ENCODE peak calls at places on chromosome 12, in four cellular contexts. One of them, this sample, is unnamed.

GRCh38 chr12:14846878-14847580 is 3.7 kb upstream of the ART4 start:
- DNase-seq in CD4-positive, alpha-beta memory T cell: no peak
- DNase-seq in RWPE1: no peak
- DNase-seq in CD8-positive, alpha-beta memory T cell: no peak
- DNase-seq in this sample: no peak

GRCh38 chr12:49612210-49612609 is 6.8 kb upstream of the FAM186B start:
- DNase-seq in CD4-positive, alpha-beta memory T cell: no peak
- DNase-seq in RWPE1: no peak
- DNase-seq in CD8-positive, alpha-beta memory T cell: no peak
- DNase-seq in this sample: no peak

GRCh38 chr12:103680591-103681065 is 93.6 kb downstream of the STAB2 start:
- DNase-seq in CD4-positive, alpha-beta memory T cell: no peak
- DNase-seq in RWPE1: no peak
- DNase-seq in CD8-positive, alpha-beta memory T cell: no peak
- DNase-seq in this sample: no peak

GRCh38 chr12:47977046-47977771 is 13.8 kb downstream of the TMEM106C start:
- DNase-seq in CD4-positive, alpha-beta memory T cell: no peak
- DNase-seq in RWPE1: peak
- DNase-seq in CD8-positive, alpha-beta memory T cell: no peak
- DNase-seq in this sample: no peak

GRCh38 chr12:12019881-12020280 is 50.9 kb upstream of the BCL2L14 start:
- DNase-seq in CD4-positive, alpha-beta memory T cell: no peak
- DNase-seq in RWPE1: no peak
- DNase-seq in CD8-positive, alpha-beta memory T cell: no peak
- DNase-seq in this sample: no peak

GRCh38 chr12:132359971-132360370 is 30.6 kb upstream of the GALNT9 start:
- DNase-seq in CD4-positive, alpha-beta memory T cell: no peak
- DNase-seq in RWPE1: no peak
- DNase-seq in CD8-positive, alpha-beta memory T cell: no peak
- DNase-seq in this sample: no peak

GRCh38 chr12:130482448-130482847 is 144.8 kb downstream of the PIWIL1 start:
- DNase-seq in CD4-positive, alpha-beta memory T cell: no peak
- DNase-seq in RWPE1: no peak
- DNase-seq in CD8-positive, alpha-beta memory T cell: no peak
- DNase-seq in this sample: no peak

GRCh38 chr12:46921754-46922113 is 95.9 kb upstream of the SLC38A4 start:
- DNase-seq in CD4-positive, alpha-beta memory T cell: no peak
- DNase-seq in RWPE1: no peak
- DNase-seq in CD8-positive, alpha-beta memory T cell: no peak
- DNase-seq in this sample: no peak

GRCh38 chr12:5807090-5807414 is 138.0 kb downstream of the ANO2 start:
- DNase-seq in CD4-positive, alpha-beta memory T cell: no peak
- DNase-seq in RWPE1: peak
- DNase-seq in CD8-positive, alpha-beta memory T cell: no peak
- DNase-seq in this sample: no peak

GRCh38 chr12:54273981-54274380 is 5.9 kb downstream of the CBX5 start:
- DNase-seq in CD4-positive, alpha-beta memory T cell: no peak
- DNase-seq in RWPE1: no peak
- DNase-seq in CD8-positive, alpha-beta memory T cell: no peak
- DNase-seq in this sample: no peak

GRCh38 chr12:57173089-57173488 is 25.7 kb upstream of the LRP1-AS start:
- DNase-seq in CD4-positive, alpha-beta memory T cell: no peak
- DNase-seq in RWPE1: no peak
- DNase-seq in CD8-positive, alpha-beta memory T cell: no peak
- DNase-seq in this sample: no peak

GRCh38 chr12:80269953-80270552 is 170.7 kb downstream of the OTOGL start:
- DNase-seq in CD4-positive, alpha-beta memory T cell: no peak
- DNase-seq in RWPE1: peak
- DNase-seq in CD8-positive, alpha-beta memory T cell: no peak
- DNase-seq in this sample: no peak

GRCh38 chr12:8922544-8922943 is 8.2 kb downstream of the PHC1 start:
- DNase-seq in CD4-positive, alpha-beta memory T cell: no peak
- DNase-seq in RWPE1: no peak
- DNase-seq in CD8-positive, alpha-beta memory T cell: no peak
- DNase-seq in this sample: no peak

GRCh38 chr12:90938451-90938850 is 16.5 kb downstream of the CCER1 start:
- DNase-seq in CD4-positive, alpha-beta memory T cell: no peak
- DNase-seq in RWPE1: peak
- DNase-seq in CD8-positive, alpha-beta memory T cell: no peak
- DNase-seq in this sample: no peak

GRCh38 chr12:15842106-15842505 is 40.1 kb upstream of the STRAP start:
- DNase-seq in CD4-positive, alpha-beta memory T cell: no peak
- DNase-seq in RWPE1: no peak
- DNase-seq in CD8-positive, alpha-beta memory T cell: no peak
- DNase-seq in this sample: no peak

GRCh38 chr12:50620050-50620974 is 115.5 kb downstream of the DIP2B start:
- DNase-seq in CD4-positive, alpha-beta memory T cell: no peak
- DNase-seq in RWPE1: peak
- DNase-seq in CD8-positive, alpha-beta memory T cell: no peak
- DNase-seq in this sample: no peak

GRCh38 chr12:1838223-1838993 is 18.0 kb downstream of the LRTM2 start:
- DNase-seq in CD4-positive, alpha-beta memory T cell: no peak
- DNase-seq in RWPE1: no peak
- DNase-seq in CD8-positive, alpha-beta memory T cell: no peak
- DNase-seq in this sample: no peak

GRCh38 chr12:12913626-12914388 is 22.4 kb downstream of the GPRC5A start:
- DNase-seq in CD4-positive, alpha-beta memory T cell: no peak
- DNase-seq in RWPE1: no peak
- DNase-seq in CD8-positive, alpha-beta memory T cell: no peak
- DNase-seq in this sample: no peak

GRCh38 chr12:111685322-111685810 is 390 bp downstream of the BRAP start:
- DNase-seq in CD4-positive, alpha-beta memory T cell: no peak
- DNase-seq in RWPE1: peak
- DNase-seq in CD8-positive, alpha-beta memory T cell: no peak
- DNase-seq in this sample: no peak

GRCh38 chr12:46874642-46875041 is 48.8 kb upstream of the SLC38A4 start:
- DNase-seq in CD4-positive, alpha-beta memory T cell: no peak
- DNase-seq in RWPE1: no peak
- DNase-seq in CD8-positive, alpha-beta memory T cell: no peak
- DNase-seq in this sample: no peak

GRCh38 chr12:44287545-44287944 is 451.7 kb downstream of the TMEM117 start:
- DNase-seq in CD4-positive, alpha-beta memory T cell: no peak
- DNase-seq in RWPE1: no peak
- DNase-seq in CD8-positive, alpha-beta memory T cell: no peak
- DNase-seq in this sample: no peak

GRCh38 chr12:123056053-123056452 is 75.6 kb downstream of the ARL6IP4 start:
- DNase-seq in CD4-positive, alpha-beta memory T cell: no peak
- DNase-seq in RWPE1: no peak
- DNase-seq in CD8-positive, alpha-beta memory T cell: no peak
- DNase-seq in this sample: no peak

GRCh38 chr12:79406993-79407392 is 283.8 kb downstream of the PAWR start:
- DNase-seq in CD4-positive, alpha-beta memory T cell: no peak
- DNase-seq in RWPE1: no peak
- DNase-seq in CD8-positive, alpha-beta memory T cell: no peak
- DNase-seq in this sample: no peak

GRCh38 chr12:123573870-123574269 is 10.5 kb upstream of the TMED2 start:
- DNase-seq in CD4-positive, alpha-beta memory T cell: no peak
- DNase-seq in RWPE1: no peak
- DNase-seq in CD8-positive, alpha-beta memory T cell: no peak
- DNase-seq in this sample: no peak

GRCh38 chr12:52056801-52057613 is 5.8 kb downstream of the NR4A1 start:
- DNase-seq in CD4-positive, alpha-beta memory T cell: peak
- DNase-seq in RWPE1: no peak
- DNase-seq in CD8-positive, alpha-beta memory T cell: no peak
- DNase-seq in this sample: peak

GRCh38 chr12:52055781-52056711 is 4.8 kb downstream of the NR4A1 start:
- DNase-seq in CD4-positive, alpha-beta memory T cell: no peak
- DNase-seq in RWPE1: no peak
- DNase-seq in CD8-positive, alpha-beta memory T cell: no peak
- DNase-seq in this sample: peak

GRCh38 chr12:52053570-52054209 is 2.4 kb downstream of the NR4A1 start:
- DNase-seq in CD4-positive, alpha-beta memory T cell: no peak
- DNase-seq in RWPE1: no peak
- DNase-seq in CD8-positive, alpha-beta memory T cell: no peak
- DNase-seq in this sample: peak

GRCh38 chr12:52054231-52054837 is 3.1 kb downstream of the NR4A1 start:
- DNase-seq in CD4-positive, alpha-beta memory T cell: no peak
- DNase-seq in RWPE1: no peak
- DNase-seq in CD8-positive, alpha-beta memory T cell: no peak
- DNase-seq in this sample: peak

DNA sequence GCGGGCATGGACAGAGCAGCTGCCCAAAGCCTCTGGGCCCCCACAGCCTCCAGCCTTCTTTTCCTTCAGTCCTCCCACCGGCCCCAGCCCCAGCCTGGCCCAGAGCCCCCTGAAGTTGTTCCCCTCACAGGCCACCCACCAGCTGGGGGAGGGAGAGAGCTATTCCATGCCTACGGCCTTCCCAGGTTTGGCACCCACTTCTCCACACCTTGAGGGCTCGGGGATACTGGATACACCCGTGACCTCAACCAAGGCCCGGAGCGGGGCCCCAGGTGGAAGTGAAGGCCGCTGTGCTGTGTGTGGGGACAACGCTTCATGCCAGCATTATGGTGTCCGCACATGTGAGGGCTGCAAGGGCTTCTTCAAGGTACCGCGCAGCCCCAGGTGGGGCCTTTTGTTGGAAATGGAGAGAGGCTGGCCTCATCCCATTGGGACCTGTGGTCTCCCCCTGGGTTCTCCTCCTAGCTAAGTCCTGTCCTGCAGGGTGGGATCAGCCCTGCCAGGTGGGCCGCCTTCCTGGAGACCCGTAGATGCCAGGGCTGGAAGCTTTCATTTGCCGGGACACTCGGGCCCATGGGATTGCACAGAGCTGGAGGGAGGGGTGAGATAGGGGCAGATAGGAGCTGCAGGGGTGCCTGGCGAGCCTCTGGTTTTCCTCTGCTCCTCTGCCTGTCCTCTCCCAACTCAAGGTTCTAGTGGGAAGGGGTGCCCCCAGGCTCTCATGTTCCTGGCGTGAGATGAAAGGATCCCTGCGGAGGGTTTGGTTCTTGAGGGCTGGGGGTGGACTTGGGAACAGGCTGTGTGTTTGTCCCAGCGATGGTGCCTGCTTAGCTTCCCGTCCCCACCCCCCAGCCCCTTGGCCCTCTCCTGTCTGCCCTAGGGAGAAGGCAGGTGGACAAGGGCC is 3.8 kb downstream of the NR4A1 start:
- DNase-seq in CD4-positive, alpha-beta memory T cell: no peak
- DNase-seq in RWPE1: no peak
- DNase-seq in CD8-positive, alpha-beta memory T cell: no peak
- DNase-seq in this sample: peak
- H3K27ac ChIP-seq in CD4-positive, alpha-beta memory T cell: no peak
- H3K27ac ChIP-seq in RWPE1: peak
- H3K27ac ChIP-seq in CD8-positive, alpha-beta memory T cell: no peak
- H3K27ac ChIP-seq in this sample: peak

GRCh38 chr12:75704208-75704607 is 192.8 kb upstream of the KRR1 start:
- DNase-seq in CD4-positive, alpha-beta memory T cell: no peak
- DNase-seq in RWPE1: no peak
- DNase-seq in CD8-positive, alpha-beta memory T cell: no peak
- DNase-seq in this sample: no peak

GRCh38 chr12:75706786-75707605 is 195.6 kb upstream of the KRR1 start:
- DNase-seq in CD4-positive, alpha-beta memory T cell: no peak
- DNase-seq in RWPE1: no peak
- DNase-seq in CD8-positive, alpha-beta memory T cell: no peak
- DNase-seq in this sample: no peak

GRCh38 chr12:75704664-75705063 is 193.3 kb upstream of the KRR1 start:
- DNase-seq in CD4-positive, alpha-beta memory T cell: no peak
- DNase-seq in RWPE1: no peak
- DNase-seq in CD8-positive, alpha-beta memory T cell: no peak
- DNase-seq in this sample: no peak

GRCh38 chr12:75707983-75708382 is 196.6 kb upstream of the KRR1 start:
- DNase-seq in CD4-positive, alpha-beta memory T cell: no peak
- DNase-seq in RWPE1: no peak
- DNase-seq in CD8-positive, alpha-beta memory T cell: no peak
- DNase-seq in this sample: no peak

GRCh38 chr12:75705749-75706719 is 194.6 kb upstream of the KRR1 start:
- DNase-seq in CD4-positive, alpha-beta memory T cell: no peak
- DNase-seq in RWPE1: no peak
- DNase-seq in CD8-positive, alpha-beta memory T cell: no peak
- DNase-seq in this sample: no peak
- H3K27ac ChIP-seq in CD4-positive, alpha-beta memory T cell: no peak
- H3K27ac ChIP-seq in RWPE1: no peak
- H3K27ac ChIP-seq in CD8-positive, alpha-beta memory T cell: peak
- H3K27ac ChIP-seq in this sample: peak

DNA sequence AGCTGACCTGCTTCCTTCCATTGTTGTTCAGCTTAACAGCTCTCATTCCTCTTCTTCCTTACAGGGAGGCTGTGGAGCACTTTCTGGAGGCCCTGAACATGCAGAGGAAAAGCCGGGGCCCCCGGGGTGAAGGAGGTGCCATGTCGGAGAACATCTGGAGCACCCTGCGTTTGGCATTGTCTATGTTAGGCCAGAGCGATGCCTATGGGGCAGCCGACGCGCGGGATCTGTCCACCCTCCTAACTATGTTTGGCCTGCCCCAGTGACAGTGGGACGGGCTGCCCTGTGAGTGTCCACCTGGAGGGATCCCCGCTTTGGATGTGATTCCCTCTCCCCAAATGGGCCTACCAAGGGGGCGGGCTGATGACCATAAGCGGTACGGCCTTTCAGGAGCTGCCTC is 20.5 kb downstream of the PEX5 start:
- DNase-seq in CD4-positive, alpha-beta memory T cell: no peak
- DNase-seq in RWPE1: no peak
- DNase-seq in CD8-positive, alpha-beta memory T cell: no peak
- DNase-seq in this sample: no peak
- H3K27ac ChIP-seq in CD4-positive, alpha-beta memory T cell: no peak
- H3K27ac ChIP-seq in RWPE1: no peak
- H3K27ac ChIP-seq in CD8-positive, alpha-beta memory T cell: no peak
- H3K27ac ChIP-seq in this sample: no peak

GRCh38 chr12:83256581-83256980 is 569.9 kb downstream of the TMTC2 start:
- DNase-seq in CD4-positive, alpha-beta memory T cell: no peak
- DNase-seq in RWPE1: no peak
- DNase-seq in CD8-positive, alpha-beta memory T cell: no peak
- DNase-seq in this sample: no peak

GRCh38 chr12:83265798-83266197 is 579.1 kb downstream of the TMTC2 start:
- DNase-seq in CD4-positive, alpha-beta memory T cell: no peak
- DNase-seq in RWPE1: no peak
- DNase-seq in CD8-positive, alpha-beta memory T cell: no peak
- DNase-seq in this sample: no peak

GRCh38 chr12:83261998-83262397 is 575.3 kb downstream of the TMTC2 start:
- DNase-seq in CD4-positive, alpha-beta memory T cell: no peak
- DNase-seq in RWPE1: no peak
- DNase-seq in CD8-positive, alpha-beta memory T cell: no peak
- DNase-seq in this sample: no peak
- H3K27ac ChIP-seq in CD4-positive, alpha-beta memory T cell: no peak
- H3K27ac ChIP-seq in RWPE1: no peak
- H3K27ac ChIP-seq in CD8-positive, alpha-beta memory T cell: no peak
- H3K27ac ChIP-seq in this sample: no peak

GRCh38 chr12:55822228-55822627 is 4.4 kb downstream of the ORMDL2 start:
- DNase-seq in CD4-positive, alpha-beta memory T cell: no peak
- DNase-seq in RWPE1: peak
- DNase-seq in CD8-positive, alpha-beta memory T cell: no peak
- DNase-seq in this sample: no peak
- H3K27ac ChIP-seq in CD4-positive, alpha-beta memory T cell: no peak
- H3K27ac ChIP-seq in RWPE1: peak
- H3K27ac ChIP-seq in CD8-positive, alpha-beta memory T cell: no peak
- H3K27ac ChIP-seq in this sample: no peak

This sample was measured in stomach.